ENCODE peak calls at places on chromosomes 16 and 17, in eight cellular contexts. B is activated CD8-positive, alpha-beta memory T cell treated with anti-CD3 and anti-CD28 coated beads for 4 hours; F is CD8-positive, alpha-beta T cell; E is COLO829; P is iPS-NIHi11; U is cardiac septum; R is HEK293T; A is OCI-LY7. V is an unnamed sample.

GRCh38 chr17:15440347-15440746 is 27.1 kb downstream of the CDRT4 start:
- DNase-seq in B (no peak), F (no peak), E (no peak), P (no peak), U (no peak), R (no peak), A (no peak), V (no peak)

GRCh38 chr16:85395913-85396878 is 216.9 kb upstream of the GSE1 start:
- DNase-seq in B (no peak), F (no peak), E (no peak), P (no peak), U (peak; percentile 74), R (no peak), A (no peak), V (no peak)

GRCh38 chr17:76107507-76107906 is 3.9 kb upstream of the EXOC7 start:
- DNase-seq in B (no peak), F (no peak), E (no peak), P (peak; percentile 3), U (no peak), R (no peak), A (peak; percentile 74), V (no peak)

GRCh38 chr17:78667741-78668640 is 90.8 kb upstream of the DNAH17 start:
- DNase-seq in B (no peak), F (no peak), E (no peak), P (no peak), U (peak; percentile 73), R (no peak), A (no peak), V (no peak)

GRCh38 chr17:55601874-55602364 is 90.7 kb upstream of the SMIM36 start:
- DNase-seq in B (no peak), F (no peak), E (peak; percentile 45), P (peak; percentile 50), U (no peak), R (peak; percentile 24), A (peak; percentile 26), V (no peak)

GRCh38 chr16:70437017-70437581 is 1.8 kb downstream of the ST3GAL2 start:
- DNase-seq in B (no peak), F (no peak), E (no peak), P (peak; percentile 75), U (no peak), R (peak; percentile 58), A (peak; percentile 64), V (peak; percentile 83)

GRCh38 chr16:31001507-31002251 is 8.8 kb downstream of the STX1B start:
- DNase-seq in B (no peak), F (no peak), E (no peak), P (no peak), U (no peak), R (no peak), A (no peak), V (no peak)

GRCh38 chr16:46573008-46573833 is 48.0 kb downstream of the SHCBP1 start:
- DNase-seq in B (no peak), F (no peak), E (peak; percentile 11), P (peak; percentile 20), U (no peak), R (no peak), A (no peak), V (no peak)

GRCh38 chr16:17359778-17360177 is 111.0 kb downstream of the XYLT1 start:
- DNase-seq in B (no peak), F (no peak), E (peak; percentile 61), P (no peak), U (no peak), R (no peak), A (peak; percentile 33), V (no peak)

GRCh38 chr16:49492090-49492801 is 118.6 kb downstream of the C16orf78 start:
- DNase-seq in B (no peak), F (no peak), E (peak; percentile 7), P (peak; percentile 98), U (peak; percentile 77), R (peak; percentile 88), A (peak; percentile 70), V (no peak)

GRCh38 chr17:66644311-66644710 is 190.6 kb upstream of the CACNG5 start:
- DNase-seq in B (no peak), F (no peak), E (peak; percentile 24), P (no peak), U (no peak), R (no peak), A (no peak), V (no peak)

GRCh38 chr17:82882715-82883446 is 43.1 kb upstream of the ZNF750 start:
- DNase-seq in B (peak; percentile 47), F (peak; percentile 76), E (no peak), P (no peak), U (no peak), R (no peak), A (no peak), V (no peak)

GRCh38 chr16:84819644-84820304 is at the start of gene CRISPLD2:
- DNase-seq in B (peak; percentile 69), F (peak; percentile 65), E (peak; percentile 68), P (peak; percentile 100), U (peak; percentile 96), R (peak; percentile 97), A (peak; percentile 73), V (no peak)

GRCh38 chr17:35022536-35023063 is 40.9 kb downstream of the RFFL start:
- DNase-seq in B (peak; percentile 54), F (peak; percentile 43), E (no peak), P (no peak), U (peak; percentile 87), R (no peak), A (no peak), V (peak; percentile 45)

GRCh38 chr17:60769327-60769726 is 91.7 kb downstream of the BCAS3 start:
- DNase-seq in B (no peak), F (no peak), E (no peak), P (peak; percentile 22), U (no peak), R (no peak), A (no peak), V (no peak)

GRCh38 chr17:9230861-9231260 is 209.6 kb downstream of the NTN1 start:
- DNase-seq in B (no peak), F (no peak), E (no peak), P (no peak), U (no peak), R (no peak), A (no peak), V (no peak)

GRCh38 chr17:28698253-28698941 is 13.3 kb downstream of the PROCA1 start:
- DNase-seq in B (no peak), F (no peak), E (no peak), P (no peak), U (no peak), R (no peak), A (no peak), V (no peak)

GRCh38 chr17:79850571-79851460 is 11.6 kb upstream of the CBX4 start:
- DNase-seq in B (no peak), F (no peak), E (no peak), P (no peak), U (no peak), R (no peak), A (no peak), V (peak; percentile 39)

GRCh38 chr17:58617563-58617962 is 74.3 kb downstream of the TEX14 start:
- DNase-seq in B (no peak), F (no peak), E (no peak), P (no peak), U (no peak), R (no peak), A (no peak), V (no peak)

GRCh38 chr17:68248199-68248825 is 469 bp downstream of the AMZ2 start:
- DNase-seq in B (no peak), F (no peak), E (peak; percentile 27), P (no peak), U (no peak), R (no peak), A (no peak), V (peak; percentile 51)

GRCh38 chr17:72387487-72387886 is 266.7 kb downstream of the SOX9 start:
- DNase-seq in B (no peak), F (no peak), E (no peak), P (no peak), U (no peak), R (no peak), A (no peak), V (peak; percentile 82)

GRCh38 chr17:82889496-82890338 is 49.9 kb upstream of the ZNF750 start:
- DNase-seq in B (no peak), F (no peak), E (no peak), P (peak; percentile 54), U (no peak), R (no peak), A (no peak), V (no peak)